ENCODE peak calls at places on chromosome 10, in ten cellular contexts. J is right cardiac atrium; Y is GM23248; X is PC-3; W is upper lobe of right lung; V is CD8-positive, alpha-beta memory T cell; S is A549; N is vagina; C is HCT116; K is SJSA1. M is an unnamed sample. For H3K4me1 and H3K9me3, the result is how much of the 10 kb centered on the place peaks cover.

GRCh38 chr10:11014671-11015141 is 3.0 kb upstream of the CELF2 start:
- DNase-seq in J (peak), Y (no peak), X (no peak), W (no peak), V (no peak), S (no peak), N (no peak), C (no peak), K (no peak), M (no peak)

GRCh38 chr10:114289096-114289436 is 50.0 kb downstream of the VWA2 start:
- DNase-seq in J (no peak), Y (no peak), X (no peak), W (peak), V (no peak), S (no peak), N (no peak), C (no peak), K (no peak), M (no peak)

GRCh38 chr10:71857934-71858890 is 7.2 kb upstream of the PSAP start:
- DNase-seq in J (peak), Y (no peak), X (no peak), W (peak), V (no peak), S (no peak), N (no peak), C (no peak), K (no peak), M (no peak)

GRCh38 chr10:34275626-34276025 is 539.5 kb downstream of the PARD3 start:
- DNase-seq in J (no peak), Y (no peak), X (no peak), W (no peak), V (no peak), S (no peak), N (no peak), C (no peak), K (no peak), M (no peak)

GRCh38 chr10:25068152-25069058 is 52.0 kb downstream of the THNSL1 start:
- DNase-seq in J (no peak), Y (peak), X (peak), W (no peak), V (no peak), S (no peak), N (no peak), C (no peak), K (peak), M (no peak)

GRCh38 chr10:7550038-7550437 is 116.7 kb downstream of the ITIH5 start:
- DNase-seq in J (no peak), Y (no peak), X (no peak), W (no peak), V (no peak), S (no peak), N (no peak), C (no peak), K (no peak), M (no peak)

GRCh38 chr10:113027574-113028392 is 77.7 kb downstream of the TCF7L2 start:
- DNase-seq in J (no peak), Y (peak), X (no peak), W (no peak), V (no peak), S (no peak), N (no peak), C (no peak), K (peak), M (no peak)

GRCh38 chr10:11863353-11864105 is 40.4 kb downstream of the PROSER2 start:
- DNase-seq in J (no peak), Y (no peak), X (no peak), W (peak), V (peak), S (no peak), N (no peak), C (no peak), K (no peak), M (no peak)

GRCh38 chr10:99708428-99709010 is 23.4 kb downstream of the COX15 start:
- DNase-seq in J (no peak), Y (peak), X (no peak), W (no peak), V (no peak), S (peak), N (no peak), C (no peak), K (no peak), M (no peak)

GRCh38 chr10:62719058-62719457 is 85.5 kb upstream of the ADO start:
- DNase-seq in J (no peak), Y (no peak), X (no peak), W (no peak), V (no peak), S (no peak), N (no peak), C (no peak), K (no peak), M (no peak)

GRCh38 chr10:61850376-61850775 is 51.1 kb upstream of the ARID5B start:
- DNase-seq in J (no peak), Y (no peak), X (no peak), W (no peak), V (no peak), S (no peak), N (no peak), C (no peak), K (no peak), M (no peak)

GRCh38 chr10:125247576-125247975 is 87.2 kb upstream of the CTBP2 start:
- DNase-seq in J (no peak), Y (no peak), X (no peak), W (no peak), V (no peak), S (no peak), N (peak), C (no peak), K (no peak), M (no peak)

GRCh38 chr10:78964952-78965633 is 103.7 kb upstream of the ZMIZ1 start:
- DNase-seq in J (peak), Y (peak), X (peak), W (peak), V (no peak), S (peak), N (no peak), C (peak), K (peak), M (peak)

GRCh38 chr10:124152139-124152780 is 58.9 kb upstream of the CHST15 start:
- DNase-seq in J (peak), Y (peak), X (peak), W (no peak), V (no peak), S (peak), N (no peak), C (peak), K (peak), M (peak)

GRCh38 chr10:49351669-49352068 is 44.2 kb downstream of the DRGX start:
- DNase-seq in J (no peak), Y (no peak), X (peak), W (no peak), V (no peak), S (no peak), N (no peak), C (no peak), K (no peak), M (no peak)

GRCh38 chr10:75623310-75623940 is 192.0 kb downstream of the LRMDA start:
- DNase-seq in J (no peak), Y (no peak), X (no peak), W (no peak), V (no peak), S (no peak), N (no peak), C (no peak), K (no peak), M (no peak)

GRCh38 chr10:27276581-27276980 is 36.0 kb upstream of the ACBD5 start:
- DNase-seq in J (no peak), Y (no peak), X (no peak), W (no peak), V (no peak), S (no peak), N (no peak), C (no peak), K (no peak), M (no peak)

GRCh38 chr10:16933799-16934198 is 116.6 kb upstream of the RSU1 start:
- DNase-seq in J (peak), Y (no peak), X (no peak), W (no peak), V (no peak), S (no peak), N (no peak), C (no peak), K (no peak), M (peak)

GRCh38 chr10:24434961-24435360 is 226.0 kb downstream of the KIAA1217 start:
- DNase-seq in J (no peak), Y (no peak), X (peak), W (no peak), V (no peak), S (no peak), N (no peak), C (no peak), K (no peak), M (no peak)

GRCh38 chr10:70549962-70550845 is 52.3 kb downstream of the PRF1 start:
- DNase-seq in J (peak), Y (peak), X (peak), W (no peak), V (peak), S (peak), N (no peak), C (peak), K (peak), M (peak)

GRCh38 chr10:99528256-99528866 is 4.4 kb upstream of the NKX2-3 start:
- DNase-seq in J (no peak), Y (no peak), X (no peak), W (no peak), V (no peak), S (no peak), N (no peak), C (no peak), K (no peak), M (no peak)

GRCh38 chr10:104054430-104054829 is 31.2 kb downstream of the COL17A1 start:
- DNase-seq in J (no peak), Y (peak), X (peak), W (no peak), V (no peak), S (peak), N (no peak), C (no peak), K (peak), M (no peak)

GRCh38 chr10:104056619-104057273 is 28.9 kb downstream of the COL17A1 start:
- DNase-seq in J (no peak), Y (no peak), X (no peak), W (no peak), V (no peak), S (no peak), N (no peak), C (peak), K (no peak), M (no peak)

GRCh38 chr10:104057717-104058116 is 28.0 kb downstream of the COL17A1 start:
- DNase-seq in J (no peak), Y (no peak), X (no peak), W (no peak), V (no peak), S (no peak), N (no peak), C (no peak), K (no peak), M (no peak)

GRCh38 chr10:104049497-104050250 is 36.0 kb downstream of the COL17A1 start:
- DNase-seq in J (no peak), Y (peak), X (peak), W (no peak), V (no peak), S (peak), N (no peak), C (peak), K (no peak), M (peak)

GRCh38 chr10:104052351-104052885 is 33.3 kb downstream of the COL17A1 start:
- DNase-seq in J (no peak), Y (no peak), X (no peak), W (no peak), V (no peak), S (peak), N (no peak), C (no peak), K (no peak), M (peak)
- H3K4me1 ChIP-seq in J (under half), Y (under half), X (under half), W (under half), V (under half), S (half or more), N (under half), C (under half), K (under half), M (under half)

GRCh38 chr10:82609845-82610244 is 734.9 kb downstream of the NRG3 start:
- DNase-seq in J (peak), Y (no peak), X (no peak), W (no peak), V (no peak), S (no peak), N (no peak), C (no peak), K (no peak), M (no peak)
- H3K27ac ChIP-seq in J (no peak), Y (no peak), X (no peak), W (no peak), V (no peak), S (no peak), N (no peak), C (no peak), K (no peak), M (no peak)

DNA sequence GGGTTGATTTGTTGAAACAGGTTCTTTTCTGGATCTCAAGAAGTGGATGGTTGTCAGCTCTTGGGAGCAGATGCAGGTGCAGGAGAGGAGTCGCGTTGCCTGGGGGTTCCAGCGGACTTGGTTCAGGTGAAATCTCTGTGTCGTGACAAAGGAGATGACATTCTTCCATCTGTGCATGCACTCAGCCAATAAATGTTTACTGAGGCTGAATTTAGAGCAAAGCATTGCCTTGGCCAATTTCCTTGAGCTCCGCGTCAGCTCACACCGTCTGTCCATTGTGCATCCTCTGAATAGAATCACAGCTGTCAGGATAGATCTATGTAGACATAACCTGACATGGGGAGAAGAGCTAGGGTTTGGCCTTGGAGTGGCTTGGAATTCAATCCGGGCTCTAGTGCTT is 343.7 kb downstream of the GLRX3 start:
- DNase-seq in J (no peak), Y (no peak), X (no peak), W (peak), V (no peak), S (no peak), N (no peak), C (no peak), K (no peak), M (no peak)
- H3K9me3 ChIP-seq in J (under half), Y (under half), X (under half), W (under half), V (under half), S (under half), N (under half), C (under half), K (under half), M (under half)

GRCh38 chr10:74022941-74023629 is 25.2 kb downstream of the VCL start:
- DNase-seq in J (no peak), Y (no peak), X (no peak), W (no peak), V (no peak), S (no peak), N (no peak), C (no peak), K (no peak), M (no peak)
- H3K4me1 ChIP-seq in J (under half), Y (half or more), X (half or more), W (under half), V (under half), S (half or more), N (under half), C (under half), K (half or more), M (under half)

DNA sequence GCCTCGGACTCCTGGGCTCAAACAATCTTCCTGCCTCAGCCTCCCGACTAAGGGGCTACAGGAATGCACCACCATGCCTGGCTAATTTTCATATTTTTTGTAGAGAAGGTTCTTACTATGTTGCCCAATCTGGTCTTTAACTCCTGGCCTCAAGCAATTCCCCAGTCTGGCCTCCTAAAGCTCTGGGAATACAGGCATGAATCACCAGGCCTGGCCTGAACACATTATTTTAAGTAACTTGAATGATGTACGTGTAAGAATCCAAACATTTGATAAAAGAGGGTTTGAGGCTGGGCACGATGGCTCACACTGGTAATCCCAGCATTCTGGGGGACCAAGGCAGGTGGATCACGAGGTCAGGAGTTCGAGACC is 13.0 kb upstream of the BAMBI start:
- DNase-seq in J (no peak), Y (peak), X (no peak), W (no peak), V (no peak), S (no peak), N (no peak), C (no peak), K (no peak), M (peak)
- H3K27ac ChIP-seq in J (no peak), Y (peak), X (no peak), W (no peak), V (no peak), S (peak), N (no peak), C (no peak), K (no peak), M (no peak)

GRCh38 chr10:132466520-132467463 is 69.8 kb downstream of the PWWP2B start:
- DNase-seq in J (peak), Y (no peak), X (no peak), W (no peak), V (no peak), S (no peak), N (no peak), C (no peak), K (no peak), M (no peak)
- H3K9me3 ChIP-seq in J (under half), Y (under half), X (under half), W (under half), V (under half), S (under half), N (under half), C (under half), K (under half), M (under half)

DNA sequence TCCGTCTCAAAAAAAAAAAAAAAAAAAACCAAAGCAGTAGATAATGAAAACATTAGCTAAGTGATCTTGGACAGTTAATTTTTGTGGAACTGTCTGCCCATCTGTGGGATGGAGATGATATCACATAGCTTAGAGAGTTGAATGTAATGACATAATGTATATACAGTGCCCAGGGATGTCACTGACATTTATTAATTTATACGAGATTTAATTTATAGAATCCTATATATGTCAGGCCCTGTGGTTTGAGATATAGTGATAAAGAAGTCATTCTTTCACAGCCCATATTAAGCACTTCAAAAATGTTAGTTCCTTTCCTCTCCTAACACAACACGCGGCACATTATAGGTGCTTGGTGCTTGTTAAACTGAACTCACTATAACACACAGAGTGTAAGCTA is 4.0 kb downstream of the ENO4 start:
- DNase-seq in J (no peak), Y (no peak), X (no peak), W (no peak), V (no peak), S (no peak), N (no peak), C (no peak), K (no peak), M (no peak)
- H3K4me1 ChIP-seq in J (under half), Y (under half), X (under half), W (under half), V (under half), S (under half), N (under half), C (under half), K (under half), M (under half)

GRCh38 chr10:21135396-21135973 is 238.4 kb upstream of the NEBL start:
- DNase-seq in J (no peak), Y (no peak), X (peak), W (no peak), V (no peak), S (no peak), N (no peak), C (no peak), K (no peak), M (peak)
- H3K27ac ChIP-seq in J (no peak), Y (no peak), X (peak), W (no peak), V (no peak), S (peak), N (no peak), C (peak), K (no peak), M (no peak)

DNA sequence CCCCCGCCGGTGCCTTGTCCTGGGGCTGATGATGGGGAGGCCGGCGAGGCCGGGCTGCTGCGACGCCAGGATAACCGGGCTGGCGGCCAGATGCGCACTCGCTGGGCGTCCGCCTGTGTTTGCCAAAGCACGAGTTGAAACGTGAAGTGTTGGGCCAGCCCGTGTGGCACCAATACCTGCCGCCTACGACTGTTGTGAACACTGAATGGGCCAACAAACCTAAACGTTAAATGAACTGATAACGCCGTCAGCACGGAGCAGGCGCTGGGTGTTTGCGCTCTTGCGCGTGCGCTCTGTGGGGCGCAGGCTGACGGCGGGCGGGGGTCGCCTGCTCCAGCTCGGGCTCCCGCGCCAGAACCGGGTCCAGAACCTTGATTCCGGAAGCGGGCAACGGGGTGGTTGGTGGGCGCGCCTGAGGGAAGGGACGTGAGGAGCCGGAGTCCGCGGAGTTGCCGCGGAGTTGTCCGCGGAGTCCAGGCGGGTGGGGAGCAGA is 662 bp downstream of the CYP2E1 start:
- DNase-seq in J (peak), Y (peak), X (no peak), W (no peak), V (no peak), S (no peak), N (no peak), C (no peak), K (no peak), M (no peak)
- H3K9me3 ChIP-seq in J (under half), Y (under half), X (under half), W (under half), V (under half), S (under half), N (under half), C (under half), K (under half), M (under half)